ENCODE peak calls at places on chromosome 14, in nine cellular contexts. A is heart right ventricle; C is uterus; X is CD4-positive, CD25-positive, alpha-beta regulatory T cell; I is gastrocnemius medialis; M is fibroblast of lung; Y is NT2/D1; U is body of pancreas; R is esophagus muscularis mucosa. D is an unnamed sample.

GRCh38 chr14:74886001-74886400 is 4.3 kb downstream of the DLST start:
- DNase-seq in A (no peak), R (no peak), C (peak; percentile 31), I (peak; percentile 33), U (no peak), Y (peak; percentile 59), M (peak; percentile 92), X (no peak), D (peak; percentile 97)

GRCh38 chr14:35814371-35815005 is 5.4 kb upstream of the RALGAPA1 start:
- DNase-seq in M (peak; percentile 50), C (no peak), U (peak; percentile 65), X (peak; percentile 81), I (no peak), Y (no peak), R (no peak), A (peak; percentile 45), D (no peak)

GRCh38 chr14:76761198-76761848 is at the start of gene VASH1:
- DNase-seq in M (peak; percentile 76), X (peak; percentile 80), U (no peak), I (no peak), Y (no peak), C (no peak), R (peak; percentile 93), A (peak; percentile 74), D (no peak)

GRCh38 chr14:37778135-37778943 is 182.9 kb downstream of the TTC6 start:
- DNase-seq in U (no peak), Y (no peak), I (no peak), X (no peak), A (no peak), M (no peak), C (no peak), R (no peak), D (no peak)

GRCh38 chr14:61491876-61492440 is 170.6 kb downstream of the PRKCH start:
- DNase-seq in U (no peak), C (no peak), I (peak; percentile 32), X (no peak), Y (no peak), A (no peak), R (no peak), M (no peak), D (no peak)

GRCh38 chr14:95338436-95338835 is 18.7 kb upstream of the CLMN start:
- DNase-seq in U (no peak), A (no peak), R (no peak), X (no peak), M (no peak), I (no peak), C (no peak), Y (no peak), D (no peak)

GRCh38 chr14:94110552-94111181 is at the start of gene IFI27:
- DNase-seq in R (no peak), X (no peak), C (peak; percentile 72), M (peak; percentile 77), Y (no peak), A (peak; percentile 88), I (peak; percentile 48), U (no peak), D (no peak)

GRCh38 chr14:20429801-20430669 is 5.9 kb downstream of the KLHL33 start:
- DNase-seq in A (no peak), R (no peak), X (peak; percentile 41), M (no peak), C (no peak), I (peak; percentile 47), Y (no peak), U (peak; percentile 38), D (no peak)

GRCh38 chr14:99758915-99759545 is 34.2 kb upstream of the EML1 start:
- DNase-seq in R (no peak), M (no peak), U (no peak), A (no peak), C (peak; percentile 9), Y (no peak), I (no peak), X (no peak), D (no peak)

GRCh38 chr14:90828642-90829487 is 12.6 kb upstream of the TTC7B start:
- DNase-seq in R (no peak), A (no peak), C (peak; percentile 32), Y (no peak), U (no peak), M (no peak), I (no peak), X (peak; percentile 79), D (no peak)

GRCh38 chr14:51401756-51402155 is 161.7 kb downstream of the TMX1 start:
- DNase-seq in U (no peak), I (peak; percentile 36), A (no peak), R (no peak), X (no peak), Y (no peak), C (no peak), M (no peak), D (no peak)

GRCh38 chr14:59189281-59189821 is 884 bp downstream of the DAAM1 start:
- DNase-seq in A (peak; percentile 21), U (peak; percentile 35), Y (no peak), I (no peak), C (peak; percentile 43), X (peak; percentile 44), M (no peak), R (no peak), D (no peak)

GRCh38 chr14:50403433-50403832 is 6.8 kb upstream of the CDKL1 start:
- DNase-seq in A (no peak), X (no peak), Y (no peak), C (no peak), I (no peak), U (no peak), M (peak; percentile 82), R (no peak), D (no peak)

GRCh38 chr14:23141706-23142467 is 22.8 kb upstream of the CEBPE start:
- DNase-seq in X (no peak), U (peak; percentile 82), A (peak; percentile 80), Y (no peak), R (peak; percentile 89), I (peak; percentile 61), C (peak; percentile 68), M (peak; percentile 30), D (no peak)

GRCh38 chr14:105102361-105102760 is 37.1 kb upstream of the GPR132 start:
- DNase-seq in M (no peak), Y (no peak), X (no peak), I (no peak), A (no peak), U (no peak), C (no peak), R (no peak), D (no peak)

GRCh38 chr14:98965061-98965460 is 306.9 kb downstream of the BCL11B start:
- DNase-seq in R (peak; percentile 84), X (no peak), C (no peak), I (no peak), M (no peak), U (no peak), Y (no peak), A (no peak), D (no peak)

GRCh38 chr14:75249251-75249957 is 29.2 kb upstream of the FOS start:
- DNase-seq in R (no peak), I (peak; percentile 89), A (no peak), C (no peak), M (no peak), U (peak; percentile 30), Y (no peak), X (peak; percentile 91), D (no peak)

GRCh38 chr14:99196310-99196650 is 75.7 kb downstream of the BCL11B start:
- DNase-seq in Y (no peak), I (no peak), M (no peak), C (no peak), A (no peak), U (no peak), R (no peak), X (no peak), D (no peak)

GRCh38 chr14:43539210-43539609 is 967.9 kb downstream of the FSCB start:
- DNase-seq in M (peak; percentile 57), X (no peak), U (peak; percentile 38), I (no peak), R (no peak), C (no peak), Y (peak; percentile 3), A (no peak), D (no peak)

GRCh38 chr14:64292197-64292596 is 2.0 kb downstream of the ESR2 start:
- DNase-seq in Y (no peak), M (no peak), I (no peak), A (no peak), U (no peak), X (no peak), R (no peak), C (no peak), D (no peak)
- H3K4me3 ChIP-seq in Y (no peak overlapping the region), M (no peak overlapping the region), I (no peak overlapping the region), A (no peak overlapping the region), U (no peak overlapping the region), X (no peak overlapping the region), R (no peak overlapping the region), C (no peak overlapping the region), D (no peak overlapping the region)

GRCh38 chr14:93073833-93074769 is 41.6 kb downstream of the ITPK1 start:
- DNase-seq in I (peak; percentile 29), C (no peak), X (no peak), U (no peak), Y (no peak), R (no peak), A (no peak), M (peak; percentile 43), D (no peak)
- H3K4me3 ChIP-seq in I (no peak overlapping the region), C (no peak overlapping the region), X (no peak overlapping the region), U (no peak overlapping the region), Y (no peak overlapping the region), R (no peak overlapping the region), A (no peak overlapping the region), M (no peak overlapping the region), D (no peak overlapping the region)

DNA sequence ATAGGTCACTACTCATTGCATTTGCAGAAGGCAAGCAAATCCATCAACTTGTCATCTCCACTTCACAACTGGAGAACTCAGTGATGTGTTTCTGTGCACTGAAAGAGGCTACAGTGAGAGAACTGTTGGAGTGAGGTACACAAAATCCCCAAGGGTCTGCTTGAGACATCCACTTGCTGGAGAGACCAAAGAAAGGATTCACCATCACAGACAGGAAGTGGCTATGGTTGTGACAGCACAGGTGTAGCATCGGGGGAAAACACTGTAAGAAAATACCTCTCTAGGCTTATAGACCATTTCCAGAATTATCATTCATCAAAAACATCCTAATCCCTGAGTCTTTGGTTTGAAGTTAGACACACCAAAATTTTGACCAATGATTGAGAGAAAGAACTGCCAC is 201.3 kb upstream of the OR4E1 start:
- DNase-seq in C (no peak), A (no peak), Y (no peak), U (no peak), R (no peak), X (no peak), M (no peak), I (no peak), D (no peak)
- H3K4me3 ChIP-seq in C (no peak overlapping the region), A (no peak overlapping the region), Y (no peak overlapping the region), U (no peak overlapping the region), R (no peak overlapping the region), X (peak overlapping the region; percentile 65), M (no peak overlapping the region), I (no peak overlapping the region), D (no peak overlapping the region)

GRCh38 chr14:68665792-68666195 is 127.1 kb downstream of the ZFP36L1 start:
- DNase-seq in Y (no peak), I (no peak), C (peak; percentile 17), X (no peak), U (no peak), R (no peak), A (no peak), M (no peak), D (no peak)
- H3K4me3 ChIP-seq in Y (no peak overlapping the region), I (no peak overlapping the region), C (no peak overlapping the region), X (no peak overlapping the region), U (no peak overlapping the region), R (no peak overlapping the region), A (no peak overlapping the region), M (no peak overlapping the region), D (no peak overlapping the region)

D was measured in BJ.